ENCODE peak calls at places on chromosomes 12 and 14, in seven cellular contexts. W, J, P, Z, A, G and L are unnamed samples.

GRCh38 chr12:95473440-95473946 is 459 bp upstream of the METAP2 start:
- DNase-seq in J (peak; percentile 45), W (peak; percentile 13), P (peak; percentile 19), Z (no peak), G (no peak), A (peak; percentile 39), L (no peak)

GRCh38 chr14:65225299-65226159 is 123.2 kb upstream of the MAX start:
- DNase-seq in Z (no peak), J (no peak), W (no peak), A (no peak), G (no peak), P (no peak), L (no peak)

GRCh38 chr12:19234171-19234704 is 104.7 kb downstream of the PLEKHA5 start:
- DNase-seq in G (no peak), J (peak; percentile 8), W (no peak), A (no peak), Z (no peak), P (no peak), L (no peak)

GRCh38 chr14:77582511-77582910 is 33.9 kb downstream of the SPTLC2 start:
- DNase-seq in A (no peak), P (no peak), G (no peak), W (no peak), Z (no peak), J (no peak), L (no peak)

GRCh38 chr14:51652168-51653095 is 722 bp downstream of the FRMD6 start:
- DNase-seq in P (no peak), Z (peak; percentile 83), A (no peak), W (no peak), J (peak; percentile 47), G (peak; percentile 17), L (peak; percentile 61)

GRCh38 chr14:74578479-74578878 is 33.6 kb downstream of the LTBP2 start:
- DNase-seq in P (no peak), G (no peak), Z (no peak), A (no peak), J (no peak), W (no peak), L (no peak)

GRCh38 chr12:124453419-124454351 is 113.7 kb downstream of the NCOR2 start:
- DNase-seq in P (peak; percentile 85), W (peak; percentile 72), G (no peak), Z (no peak), A (no peak), J (no peak), L (no peak)

GRCh38 chr12:131917711-131918306 is 11.3 kb upstream of the PUS1 start:
- DNase-seq in G (no peak), A (no peak), W (no peak), P (no peak), J (no peak), Z (peak; percentile 46), L (no peak)

GRCh38 chr14:101819251-101819990 is 57.9 kb downstream of the PPP2R5C start:
- DNase-seq in Z (no peak), J (no peak), G (no peak), W (no peak), P (no peak), A (no peak), L (no peak)

GRCh38 chr12:116337312-116337711 is 59.8 kb upstream of the MED13L start:
- DNase-seq in W (no peak), Z (no peak), G (no peak), J (no peak), P (no peak), A (no peak), L (no peak)

GRCh38 chr12:116338064-116338872 is 60.8 kb upstream of the MED13L start:
- DNase-seq in Z (no peak), P (no peak), G (no peak), J (no peak), W (no peak), A (no peak), L (no peak)

GRCh38 chr12:116339062-116339461 is 61.6 kb upstream of the MED13L start:
- DNase-seq in A (no peak), W (no peak), Z (no peak), G (no peak), P (no peak), J (no peak), L (no peak)

GRCh38 chr12:116333402-116333801 is 55.9 kb upstream of the MED13L start:
- DNase-seq in G (no peak), W (no peak), Z (no peak), P (no peak), J (no peak), A (no peak), L (no peak)

DNA sequence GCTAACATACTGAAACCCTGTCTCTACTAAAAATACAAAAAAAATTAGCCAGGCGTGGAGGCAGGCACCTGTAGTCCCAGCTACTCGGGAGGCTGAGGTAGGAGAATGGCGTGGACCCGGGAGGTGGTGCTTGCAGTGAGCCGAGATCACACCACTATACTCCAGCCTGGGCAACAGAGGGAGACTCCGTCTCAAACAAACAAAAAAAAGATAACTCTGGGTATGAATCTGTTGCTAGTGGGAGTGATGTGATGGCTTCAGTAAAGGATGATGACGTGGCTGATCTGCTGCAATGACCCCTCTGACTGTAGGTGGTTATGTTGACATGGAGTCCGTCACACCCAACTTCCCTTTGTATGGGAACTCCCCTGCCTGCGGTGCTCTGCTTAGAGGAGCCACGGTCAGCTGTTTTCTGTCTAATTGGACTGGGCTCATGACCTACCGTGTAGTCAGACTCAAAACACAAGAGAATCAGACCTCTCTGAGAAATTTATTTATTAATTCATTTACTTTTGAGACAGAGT is 59.1 kb upstream of the MED13L start:
- DNase-seq in P (no peak), J (no peak), A (no peak), Z (no peak), G (peak; percentile 70), W (peak; percentile 67), L (no peak)
- TF ChIP-seq SP1 in P (no peak), J (no peak), A (no peak), Z (no peak), G (no peak), W (no peak), L (no peak)

DNA sequence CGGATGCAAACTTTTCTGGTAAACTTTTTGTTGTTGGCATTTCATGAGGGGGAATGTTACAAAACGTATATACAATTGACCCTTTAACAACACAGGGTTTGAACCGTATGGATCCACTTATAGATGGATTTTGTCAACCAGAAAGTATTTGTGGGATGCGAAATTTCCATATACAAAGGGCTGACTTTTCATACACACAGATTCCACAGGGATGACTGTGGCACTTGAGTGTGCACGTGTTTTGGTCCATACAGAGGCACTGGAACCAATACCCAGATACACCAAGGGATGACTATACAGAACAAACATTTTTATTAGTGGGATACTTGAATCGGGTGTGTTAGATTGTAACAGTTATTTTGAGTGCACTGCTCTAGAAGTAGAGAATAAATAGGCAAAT is 29.8 kb upstream of the CCT2 start:
- DNase-seq in J (no peak), G (no peak), Z (no peak), P (no peak), W (no peak), A (no peak), L (no peak)
- TF ChIP-seq SP1 in J (no peak), G (no peak), Z (no peak), P (no peak), W (no peak), A (no peak), L (no peak)

DNA sequence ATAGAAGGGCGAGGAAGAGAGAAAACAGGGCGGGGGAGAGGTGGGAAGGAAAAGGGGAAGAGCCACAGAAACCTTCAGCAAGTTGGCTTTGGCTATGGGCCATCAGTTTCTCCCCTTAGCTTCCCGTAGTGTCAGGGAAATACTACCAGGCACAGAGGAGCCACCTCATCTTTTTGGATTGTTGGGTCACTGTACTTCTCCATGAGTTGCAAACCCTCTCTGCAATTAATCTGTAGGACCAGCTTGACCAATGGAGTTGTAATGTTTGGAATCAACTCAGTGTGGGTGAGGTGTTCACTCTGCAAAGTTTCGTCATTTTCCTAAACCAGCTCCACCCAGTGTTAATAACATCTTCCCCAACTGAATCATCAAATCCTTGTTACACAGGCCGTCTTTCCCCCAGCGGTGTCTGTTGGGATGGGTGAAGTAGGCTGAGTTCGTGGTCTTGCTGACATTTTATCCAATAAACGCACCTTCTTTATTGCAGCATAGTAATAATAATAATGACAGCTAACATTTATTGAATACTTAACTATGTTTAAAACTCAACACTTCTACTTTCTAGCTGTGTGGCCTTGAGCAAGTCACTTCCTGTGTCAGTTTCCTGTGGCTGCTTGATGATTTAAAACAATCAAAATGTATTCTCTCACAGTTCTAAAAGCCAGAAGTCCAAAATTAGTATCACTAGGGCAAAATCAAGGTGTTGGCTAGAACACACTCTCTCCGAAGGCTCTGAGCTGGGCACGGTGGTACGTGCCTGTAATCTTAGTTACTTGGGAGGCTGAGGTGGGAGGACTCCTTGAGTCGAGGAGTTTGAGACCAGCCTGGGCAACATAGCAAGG is 8.1 kb upstream of the GLTP start:
- DNase-seq in J (no peak), Z (no peak), P (peak; percentile 50), G (no peak), A (no peak), W (peak; percentile 45), L (no peak)
- TF ChIP-seq SP1 in J (no peak), Z (no peak), P (peak; percentile 63), G (no peak), A (no peak), W (no peak), L (no peak)

DNA sequence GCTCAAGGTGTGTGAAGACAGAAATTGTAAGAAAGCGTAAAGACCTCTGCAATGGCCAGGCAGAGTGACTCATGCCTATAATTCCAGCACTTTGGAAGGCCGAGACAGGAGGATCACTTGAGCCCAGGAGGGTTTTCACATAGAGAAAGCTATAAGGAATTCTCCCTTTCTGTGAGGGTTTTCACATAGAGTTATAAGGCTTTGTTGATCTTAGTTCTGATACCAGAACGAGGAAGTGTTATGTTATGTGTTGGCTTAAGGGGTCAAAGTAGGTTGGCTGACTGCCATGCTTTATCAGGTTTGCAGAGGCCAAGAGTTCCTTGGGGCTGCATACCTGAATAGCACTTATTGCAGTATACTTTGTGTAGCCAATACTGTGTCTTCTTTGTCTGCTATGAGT is 139.1 kb downstream of the ERC1 start:
- DNase-seq in P (peak; percentile 78), G (no peak), J (no peak), Z (no peak), W (no peak), A (peak; percentile 83), L (no peak)
- TF ChIP-seq SP1 in P (peak; percentile 49), G (no peak), J (no peak), Z (no peak), W (no peak), A (no peak), L (no peak)